ENCODE peak calls at places on chromosomes 7 and 10, in six cellular contexts. T, O, D, Y, C and J are unnamed samples.

GRCh38 chr7:124784879-124785818 is 19.6 kb upstream of the GPR37 start:
- DNase-seq in O (no peak), T (no peak), Y (no peak), D (peak), C (peak), J (peak)

GRCh38 chr10:73577788-73578187 is 13.4 kb downstream of the USP54 start:
- DNase-seq in Y (peak), D (no peak), T (no peak), O (peak), C (peak), J (peak)

GRCh38 chr10:110007701-110008517 is at the start of gene ADD3:
- DNase-seq in D (peak), C (peak), Y (no peak), T (peak), O (peak), J (peak)

GRCh38 chr7:51352174-51353145 is 35.9 kb upstream of the COBL start:
- DNase-seq in T (no peak), O (no peak), C (no peak), Y (no peak), D (no peak), J (no peak)

GRCh38 chr10:96830511-96831199 is 1.4 kb upstream of the LCOR start:
- DNase-seq in Y (peak), D (peak), T (peak), O (peak), C (peak), J (peak)

GRCh38 chr7:24572421-24573007 is 738 bp upstream of the PALS2 start:
- DNase-seq in O (peak), T (peak), C (peak), Y (no peak), D (no peak), J (peak)

GRCh38 chr10:13100349-13101294 is 659 bp downstream of the OPTN start:
- DNase-seq in C (no peak), D (no peak), Y (no peak), T (peak), O (peak), J (peak)

GRCh38 chr7:26944486-26944885 is 80.1 kb upstream of the SKAP2 start:
- DNase-seq in T (no peak), D (no peak), C (no peak), Y (no peak), O (no peak), J (no peak)

GRCh38 chr7:34837826-34838225 is 179.8 kb downstream of the NPSR1 start:
- DNase-seq in C (no peak), T (no peak), O (no peak), Y (no peak), D (no peak), J (peak)

GRCh38 chr10:69848454-69848853 is 46.7 kb downstream of the COL13A1 start:
- DNase-seq in D (no peak), O (no peak), T (no peak), C (no peak), Y (no peak), J (no peak)

GRCh38 chr10:95572451-95572850 is 11.3 kb upstream of the SORBS1 start:
- DNase-seq in T (no peak), Y (no peak), O (no peak), D (no peak), C (no peak), J (no peak)

GRCh38 chr7:103748680-103749079 is 240.8 kb downstream of the RELN start:
- DNase-seq in Y (no peak), O (no peak), D (no peak), C (no peak), T (no peak), J (no peak)

GRCh38 chr10:77151395-77151794 is 486.2 kb downstream of the KCNMA1 start:
- DNase-seq in O (no peak), Y (no peak), T (no peak), D (no peak), C (no peak), J (no peak)

GRCh38 chr7:64113981-64114380 is 68.7 kb downstream of the ZNF727 start:
- DNase-seq in T (no peak), Y (no peak), O (no peak), D (no peak), C (no peak), J (no peak)

GRCh38 chr7:115635876-115636275 is 394.7 kb downstream of the TFEC start:
- DNase-seq in Y (no peak), O (no peak), D (no peak), T (no peak), C (no peak), J (no peak)

GRCh38 chr7:68186072-68186471 is 1189.4 kb downstream of the TYW1 start:
- DNase-seq in T (no peak), O (no peak), Y (no peak), C (no peak), D (no peak), J (no peak)

GRCh38 chr10:27225642-27226257 is 14.8 kb downstream of the ACBD5 start:
- DNase-seq in C (no peak), O (no peak), T (no peak), D (no peak), Y (no peak), J (no peak)

GRCh38 chr10:5596611-5597341 is 69.6 kb downstream of the ASB13 start:
- DNase-seq in D (no peak), Y (no peak), T (no peak), O (no peak), C (no peak), J (no peak)

GRCh38 chr10:70673929-70674559 is 1.7 kb downstream of the ADAMTS14 start:
- DNase-seq in D (no peak), Y (no peak), C (no peak), T (no peak), O (no peak), J (no peak)

GRCh38 chr7:26627221-26627620 is 237.2 kb downstream of the SKAP2 start:
- DNase-seq in T (no peak), O (no peak), C (no peak), Y (no peak), D (no peak), J (no peak)

GRCh38 chr7:109552017-109552416 is 982.3 kb downstream of the DNAJB9 start:
- DNase-seq in T (no peak), O (no peak), C (no peak), D (no peak), Y (no peak), J (no peak)

DNA sequence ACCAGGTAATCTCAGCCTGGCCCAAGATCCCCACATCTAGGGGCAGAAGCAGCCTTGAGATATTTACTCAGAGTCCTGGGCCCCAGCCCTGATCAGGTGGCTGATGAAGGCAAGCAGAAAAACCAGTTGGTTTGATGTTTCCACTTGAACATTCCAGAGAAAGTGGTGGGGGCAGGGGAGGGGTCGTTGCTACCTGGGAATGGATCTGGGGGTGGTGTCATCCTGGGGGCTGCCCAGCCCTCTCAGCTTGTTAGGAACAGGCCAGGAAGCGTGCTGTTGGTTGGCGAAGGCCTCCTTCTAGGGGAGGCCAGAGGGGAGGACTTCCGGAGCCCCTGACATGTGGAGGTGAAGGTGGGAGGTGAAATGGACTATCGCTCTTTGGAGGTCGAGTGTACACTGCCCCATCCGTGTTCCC is 3.7 kb upstream of the ABHD11 start:
- DNase-seq in T (no peak), C (no peak), O (no peak), Y (no peak), D (no peak), J (no peak)
- H3K4me3 ChIP-seq in T (no peak), C (no peak), O (no peak), Y (peak), D (no peak), J (no peak)

DNA sequence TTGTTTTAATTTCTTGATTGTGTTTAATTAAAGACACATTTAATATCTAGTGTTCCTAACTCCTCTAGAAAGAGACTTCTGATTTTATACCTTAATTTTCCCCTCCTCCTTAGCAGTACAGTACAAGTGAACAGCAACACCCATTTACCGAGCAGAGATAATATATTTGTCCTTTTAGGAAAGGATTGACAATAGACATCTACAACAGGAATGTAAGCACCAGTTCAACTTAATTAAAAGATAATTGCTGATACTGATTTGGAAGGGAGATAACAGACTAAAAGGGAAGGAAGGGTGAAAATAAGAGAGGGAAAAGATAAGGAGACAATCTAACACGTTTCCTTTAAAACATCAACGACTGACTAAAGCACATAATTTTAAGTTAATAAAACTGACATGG is 119.3 kb downstream of the SRPK2 start:
- DNase-seq in T (no peak), D (no peak), Y (no peak), C (no peak), O (no peak), J (peak)
- H3K4me3 ChIP-seq in T (peak), D (peak), Y (peak), C (peak), O (peak), J (peak)

DNA sequence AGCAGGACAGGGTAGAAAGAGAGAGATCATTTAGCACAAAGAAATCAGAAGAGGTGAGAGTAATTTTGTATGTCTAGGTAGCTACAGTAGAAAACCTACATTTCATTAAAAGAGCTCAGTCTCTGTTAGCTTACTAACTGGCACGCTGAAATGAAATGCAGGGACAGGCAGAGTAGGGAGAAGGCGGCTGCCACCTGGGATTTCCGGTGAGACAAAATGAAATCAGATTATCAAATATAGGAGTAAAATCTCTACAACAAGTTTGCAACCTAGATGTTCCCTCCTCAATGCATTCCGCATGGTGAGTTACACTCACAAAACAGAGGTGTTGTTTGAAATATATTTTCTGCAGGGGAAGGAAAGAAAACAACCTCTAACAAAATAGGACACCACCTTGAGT is 55.9 kb downstream of the VOPP1 start:
- DNase-seq in O (no peak), D (no peak), T (no peak), Y (no peak), C (no peak), J (no peak)
- H3K4me3 ChIP-seq in O (no peak), D (no peak), T (no peak), Y (no peak), C (no peak), J (no peak)

GRCh38 chr10:17216217-17216900 is 11.7 kb upstream of the VIM start:
- DNase-seq in D (peak), T (peak), O (no peak), C (peak), Y (no peak), J (peak)
- H3K4me3 ChIP-seq in D (peak), T (no peak), O (no peak), C (no peak), Y (no peak), J (no peak)

DNA sequence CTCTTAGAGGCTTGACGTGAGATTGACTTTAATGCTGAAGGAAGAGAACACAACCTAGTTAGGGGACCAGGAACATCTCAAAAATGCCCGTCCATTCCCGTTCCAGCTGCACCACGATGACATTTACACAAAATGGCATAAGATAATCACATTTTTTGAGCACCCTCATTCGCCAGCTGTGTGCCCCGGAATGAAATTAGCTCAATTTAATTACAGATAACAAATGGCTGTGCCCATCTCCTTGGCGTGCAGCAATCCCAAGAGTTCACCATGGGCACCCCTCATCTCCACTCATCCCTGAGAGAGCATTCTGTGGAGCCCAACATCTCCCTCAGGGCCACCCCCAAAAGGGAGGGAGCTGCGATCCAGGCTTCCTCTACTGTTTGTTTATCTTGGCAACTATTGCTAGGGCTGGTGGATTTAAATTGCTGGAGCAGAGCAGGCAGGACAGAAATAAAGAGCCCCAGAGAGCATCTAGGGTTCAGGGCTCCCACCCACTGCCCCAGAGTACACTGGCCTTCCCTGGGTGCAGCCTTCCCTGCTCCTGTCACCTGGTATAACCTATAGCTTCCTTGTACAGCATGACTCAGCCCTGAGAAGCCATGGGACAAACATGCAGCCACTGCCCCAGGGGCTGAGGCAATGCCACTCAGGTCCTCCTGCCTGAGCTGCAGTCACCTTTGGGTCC is 263.5 kb downstream of the ZEB1 start:
- DNase-seq in T (no peak), D (no peak), O (peak), C (no peak), Y (no peak), J (peak)
- H3K4me3 ChIP-seq in T (no peak), D (no peak), O (no peak), C (no peak), Y (no peak), J (no peak)

GRCh38 chr7:28411876-28412662 is at the start of gene CREB5:
- DNase-seq in D (no peak), O (peak), Y (no peak), T (no peak), C (no peak), J (no peak)
- H3K4me3 ChIP-seq in D (no peak), O (peak), Y (no peak), T (no peak), C (no peak), J (no peak)

DNA sequence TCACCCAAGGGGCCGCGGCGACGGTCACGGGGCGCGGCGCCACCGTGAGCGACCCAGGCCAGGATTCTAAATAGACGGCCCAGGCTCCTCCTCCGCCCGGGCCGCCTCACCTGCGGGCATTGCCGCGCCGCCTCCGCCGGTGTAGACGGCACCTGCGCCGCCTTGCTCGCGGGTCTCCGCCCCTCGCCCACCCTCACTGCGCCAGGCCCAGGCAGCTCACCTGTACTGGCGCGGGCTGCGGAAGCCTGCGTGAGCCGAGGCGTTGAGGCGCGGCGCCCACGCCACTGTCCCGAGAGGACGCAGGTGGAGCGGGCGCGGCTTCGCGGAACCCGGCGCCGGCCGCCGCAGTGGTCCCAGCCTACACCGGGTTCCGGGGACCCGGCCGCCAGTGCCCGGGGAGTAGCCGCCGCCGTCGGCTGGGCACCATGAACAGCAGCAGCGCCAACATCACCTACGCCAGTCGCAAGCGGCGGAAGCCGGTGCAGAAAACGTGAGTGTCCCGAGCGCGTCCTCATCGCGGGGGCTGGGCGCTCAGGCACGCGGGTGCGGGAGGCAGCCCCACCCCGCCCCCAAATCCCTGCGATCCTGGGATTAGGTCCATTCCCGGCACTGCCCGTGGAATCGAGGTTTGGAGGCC is 506 bp downstream of the AHR start:
- DNase-seq in D (no peak), C (no peak), O (peak), T (peak), Y (no peak), J (no peak)
- H3K4me3 ChIP-seq in D (peak), C (peak), O (peak), T (peak), Y (peak), J (peak)